ENCODE peak calls at places on chromosome 10, in five cellular contexts. One of them, this sample, is unnamed.

GRCh38 chr10:52115823-52116222 is 198.3 kb upstream of the DKK1 start:
- DNase-seq in left ventricle myocardium superior: no peak
- DNase-seq in DMS153: no peak
- DNase-seq in mesenchymal stem cell: no peak
- DNase-seq in ovary: no peak
- DNase-seq in this sample: no peak

GRCh38 chr10:129772472-129773358 is 191.4 kb downstream of the EBF3 start:
- DNase-seq in mesenchymal stem cell: no peak
- DNase-seq in DMS153: no peak
- DNase-seq in left ventricle myocardium superior: no peak
- DNase-seq in ovary: no peak
- DNase-seq in this sample: no peak

GRCh38 chr10:60397792-60398191 is 8.1 kb upstream of the ANK3 start:
- DNase-seq in left ventricle myocardium superior: no peak
- DNase-seq in DMS153: no peak
- DNase-seq in mesenchymal stem cell: no peak
- DNase-seq in ovary: no peak
- DNase-seq in this sample: no peak

GRCh38 chr10:102429468-102429867 is 2.9 kb downstream of the CUEDC2 start:
- DNase-seq in mesenchymal stem cell: no peak
- DNase-seq in left ventricle myocardium superior: no peak
- DNase-seq in ovary: no peak
- DNase-seq in DMS153: no peak
- DNase-seq in this sample: no peak

GRCh38 chr10:126376956-126377355 is 11.3 kb downstream of the ADAM12 start:
- DNase-seq in mesenchymal stem cell: peak
- DNase-seq in ovary: no peak
- DNase-seq in DMS153: no peak
- DNase-seq in left ventricle myocardium superior: no peak
- DNase-seq in this sample: no peak

GRCh38 chr10:68133553-68133952 is 24.3 kb downstream of the MYPN start:
- DNase-seq in mesenchymal stem cell: no peak
- DNase-seq in ovary: no peak
- DNase-seq in DMS153: no peak
- DNase-seq in left ventricle myocardium superior: peak
- DNase-seq in this sample: no peak

GRCh38 chr10:93773120-93773519 is 15.4 kb downstream of the LGI1 start:
- DNase-seq in DMS153: no peak
- DNase-seq in mesenchymal stem cell: no peak
- DNase-seq in ovary: no peak
- DNase-seq in left ventricle myocardium superior: no peak
- DNase-seq in this sample: no peak

GRCh38 chr10:126119591-126119990 is 223.2 kb downstream of the FANK1 start:
- DNase-seq in ovary: no peak
- DNase-seq in DMS153: no peak
- DNase-seq in mesenchymal stem cell: no peak
- DNase-seq in left ventricle myocardium superior: no peak
- DNase-seq in this sample: no peak

GRCh38 chr10:76738991-76739390 is 898.6 kb downstream of the KCNMA1 start:
- DNase-seq in left ventricle myocardium superior: no peak
- DNase-seq in ovary: no peak
- DNase-seq in DMS153: no peak
- DNase-seq in mesenchymal stem cell: no peak
- DNase-seq in this sample: no peak

GRCh38 chr10:48599830-48600134 is 5.1 kb downstream of the ARHGAP22 start:
- DNase-seq in mesenchymal stem cell: no peak
- DNase-seq in DMS153: peak
- DNase-seq in left ventricle myocardium superior: no peak
- DNase-seq in ovary: no peak
- DNase-seq in this sample: no peak